ENCODE peak calls at places on chromosomes 1 and 21, in seven cellular contexts. Q is upper lobe of left lung, K is HCT116, H is GM23338, W is breast epithelium, C is GM12878, J is HL-60. S is an unnamed sample.

GRCh38 chr1:183956559-183957188 is 80.9 kb downstream of the COLGALT2 start:
- DNase-seq in Q (no peak), K (peak), H (no peak), W (no peak), C (peak), J (peak), S (peak)

GRCh38 chr1:100710881-100711660 is 8.5 kb upstream of the VCAM1 start:
- DNase-seq in Q (no peak), K (no peak), H (no peak), W (no peak), C (no peak), J (peak), S (no peak)

GRCh38 chr1:178134061-178134460 is 40.2 kb downstream of the RASAL2 start:
- DNase-seq in Q (no peak), K (no peak), H (no peak), W (no peak), C (no peak), J (peak), S (no peak)

GRCh38 chr1:17277511-17278159 is 28.7 kb downstream of the PADI3 start:
- DNase-seq in Q (no peak), K (no peak), H (no peak), W (no peak), C (no peak), J (no peak), S (no peak)

GRCh38 chr1:192527950-192528349 is 47.6 kb upstream of the RGS1 start:
- DNase-seq in Q (no peak), K (no peak), H (no peak), W (no peak), C (no peak), J (no peak), S (no peak)

GRCh38 chr1:2314297-2314802 is 77.0 kb downstream of the MORN1 start:
- DNase-seq in Q (peak), K (no peak), H (peak), W (no peak), C (no peak), J (no peak), S (no peak)

GRCh38 chr1:203291201-203292096 is 13.9 kb upstream of the BTG2 start:
- DNase-seq in Q (peak), K (no peak), H (no peak), W (peak), C (no peak), J (no peak), S (no peak)

GRCh38 chr1:241976264-241976663 is 18.7 kb downstream of the BECN2 start:
- DNase-seq in Q (no peak), K (no peak), H (no peak), W (no peak), C (no peak), J (no peak), S (no peak)

GRCh38 chr1:243325305-243325890 is 69.6 kb downstream of the SDCCAG8 start:
- DNase-seq in Q (no peak), K (peak), H (peak), W (no peak), C (no peak), J (peak), S (no peak)

GRCh38 chr1:43706598-43707190 is 642 bp upstream of the ST3GAL3 start:
- DNase-seq in Q (no peak), K (no peak), H (peak), W (no peak), C (no peak), J (peak), S (no peak)

GRCh38 chr1:109259674-109260557 is 10.6 kb downstream of the CELSR2 start:
- DNase-seq in Q (no peak), K (no peak), H (no peak), W (no peak), C (no peak), J (no peak), S (no peak)

GRCh38 chr1:243982451-243983018 is 68.5 kb upstream of the ZBTB18 start:
- DNase-seq in Q (no peak), K (no peak), H (peak), W (no peak), C (no peak), J (no peak), S (no peak)

GRCh38 chr1:200634449-200635122 is 14.0 kb upstream of the KIF14 start:
- DNase-seq in Q (no peak), K (no peak), H (no peak), W (no peak), C (no peak), J (no peak), S (no peak)

GRCh38 chr1:109802136-109802900 is 38.6 kb upstream of the EPS8L3 start:
- DNase-seq in Q (peak), K (no peak), H (no peak), W (no peak), C (no peak), J (no peak), S (no peak)

GRCh38 chr1:25697426-25698220 is 81.0 kb downstream of the MAN1C1 start:
- DNase-seq in Q (no peak), K (no peak), H (peak), W (no peak), C (no peak), J (no peak), S (no peak)

GRCh38 chr1:56180806-56181205 is 398.6 kb downstream of the PLPP3 start:
- DNase-seq in Q (no peak), K (no peak), H (no peak), W (no peak), C (no peak), J (no peak), S (no peak)

GRCh38 chr1:236156512-236157208 is 14.3 kb downstream of the GPR137B start:
- DNase-seq in Q (no peak), K (no peak), H (no peak), W (no peak), C (peak), J (peak), S (peak)

GRCh38 chr1:15617874-15618684 is 821 bp downstream of the DDI2 start:
- DNase-seq in Q (no peak), K (no peak), H (peak), W (peak), C (peak), J (peak), S (peak)

GRCh38 chr1:111208921-111209320 is 8.5 kb upstream of the DENND2D start:
- DNase-seq in Q (no peak), K (no peak), H (no peak), W (no peak), C (no peak), J (no peak), S (no peak)

GRCh38 chr1:199081739-199082138 is 442.9 kb downstream of the PTPRC start:
- DNase-seq in Q (no peak), K (no peak), H (no peak), W (no peak), C (peak), J (no peak), S (no peak)

GRCh38 chr1:157004771-157005170 is 40.8 kb downstream of the ARHGEF11 start:
- DNase-seq in Q (no peak), K (no peak), H (peak), W (no peak), C (no peak), J (no peak), S (no peak)

GRCh38 chr1:68178821-68179490 is 53.4 kb downstream of the WLS start:
- DNase-seq in Q (no peak), K (no peak), H (no peak), W (no peak), C (peak), J (no peak), S (no peak)

GRCh38 chr21:42532466-42533181 is 19.0 kb downstream of the SLC37A1 start:
- DNase-seq in Q (no peak), K (no peak), H (no peak), W (no peak), C (no peak), J (no peak), S (peak)

GRCh38 chr1:175591083-175591743 is 152.2 kb downstream of the TNR start:
- DNase-seq in Q (no peak), K (no peak), H (no peak), W (no peak), C (no peak), J (no peak), S (no peak)

GRCh38 chr1:27994060-27994459 is 34.3 kb downstream of the XKR8 start:
- DNase-seq in Q (no peak), K (no peak), H (no peak), W (no peak), C (no peak), J (peak), S (no peak)

GRCh38 chr21:28761709-28762356 is 230.8 kb downstream of the LTN1 start:
- DNase-seq in Q (no peak), K (no peak), H (no peak), W (no peak), C (no peak), J (no peak), S (no peak)

GRCh38 chr1:213686003-213686582 is 301.7 kb upstream of the PROX1 start:
- DNase-seq in Q (no peak), K (no peak), H (no peak), W (no peak), C (no peak), J (no peak), S (no peak)

GRCh38 chr1:196029410-196029809 is 578.8 kb downstream of the KCNT2 start:
- DNase-seq in Q (no peak), K (no peak), H (no peak), W (no peak), C (no peak), J (no peak), S (no peak)

DNA sequence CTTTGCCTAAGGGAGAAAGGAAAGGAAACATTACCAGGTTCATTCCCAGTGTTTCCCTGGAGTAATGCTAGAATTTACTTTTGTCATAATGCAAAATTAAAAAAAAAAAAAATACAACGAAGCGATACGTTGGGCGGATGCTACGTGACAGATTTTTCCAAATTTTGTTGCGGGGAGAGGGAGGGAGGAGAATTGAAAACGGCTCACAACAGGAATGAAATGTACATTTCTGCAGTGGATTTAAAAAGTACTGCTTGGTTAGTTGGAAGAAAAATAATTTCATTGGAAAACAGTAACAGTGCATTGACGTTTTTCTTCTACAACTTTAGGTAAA is 157.5 kb downstream of the RUNX1 start:
- DNase-seq in Q (no peak), K (no peak), H (no peak), W (no peak), C (no peak), J (no peak), S (no peak)
- TF ChIP-seq POLR2AphosphoS5 in Q (no peak), K (no peak), H (no peak), W (peak), C (no peak), J (no peak), S (no peak)

GRCh38 chr1:94169126-94169525 is 48.2 kb upstream of the ABCA4 start:
- DNase-seq in Q (no peak), K (no peak), H (no peak), W (no peak), C (no peak), J (no peak), S (no peak)
- TF ChIP-seq POLR2AphosphoS5 in Q (no peak), K (peak), H (no peak), W (no peak), C (no peak), J (no peak), S (no peak)

GRCh38 chr1:83999316-83999819 is 436 bp upstream of the TTLL7 start:
- DNase-seq in Q (peak), K (peak), H (peak), W (no peak), C (no peak), J (peak), S (peak)
- TF ChIP-seq POLR2AphosphoS5 in Q (no peak), K (no peak), H (no peak), W (no peak), C (no peak), J (no peak), S (no peak)

GRCh38 chr1:224722838-224723237 is 106.7 kb downstream of the CNIH3 start:
- DNase-seq in Q (no peak), K (no peak), H (no peak), W (no peak), C (no peak), J (no peak), S (no peak)

GRCh38 chr1:224718470-224719053 is 102.4 kb downstream of the CNIH3 start:
- DNase-seq in Q (no peak), K (no peak), H (no peak), W (no peak), C (no peak), J (no peak), S (no peak)

GRCh38 chr1:224720216-224720615 is 104.1 kb downstream of the CNIH3 start:
- DNase-seq in Q (no peak), K (no peak), H (peak), W (no peak), C (no peak), J (no peak), S (no peak)

GRCh38 chr1:224721000-224721399 is 104.9 kb downstream of the CNIH3 start:
- DNase-seq in Q (no peak), K (no peak), H (no peak), W (no peak), C (no peak), J (no peak), S (no peak)

DNA sequence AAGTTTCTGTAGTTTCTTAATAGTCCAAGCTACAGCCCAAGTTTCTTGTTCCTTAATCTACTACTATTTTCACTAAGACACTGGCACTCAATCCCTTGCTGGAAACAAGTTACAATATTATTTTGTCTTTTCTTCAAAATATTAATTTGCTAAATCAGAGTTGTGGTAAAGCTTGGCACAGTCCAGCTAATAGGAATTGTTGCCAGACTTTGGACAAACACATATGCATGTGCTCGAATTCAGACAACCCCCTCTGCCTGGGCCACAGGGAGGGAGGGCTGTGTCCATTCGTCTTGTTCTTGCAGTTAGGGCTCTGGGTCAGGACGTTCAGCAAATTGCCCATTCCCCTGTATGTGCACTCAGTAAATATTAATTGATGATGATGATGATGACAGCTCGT is 103.6 kb downstream of the CNIH3 start:
- DNase-seq in Q (no peak), K (no peak), H (no peak), W (no peak), C (no peak), J (no peak), S (no peak)
- TF ChIP-seq POLR2AphosphoS5 in Q (no peak), K (no peak), H (no peak), W (no peak), C (no peak), J (no peak), S (no peak)

GRCh38 chr1:39204441-39205081 is at the start of gene MACF1:
- DNase-seq in Q (no peak), K (no peak), H (peak), W (peak), C (no peak), J (peak), S (no peak)
- TF ChIP-seq POLR2AphosphoS5 in Q (no peak), K (no peak), H (no peak), W (no peak), C (no peak), J (peak), S (no peak)